ENCODE peak calls at places on chromosomes 13 and 19, in nine cellular contexts. A is mammary epithelial cell, O is breast epithelium, P is PC-3, E is left ventricle myocardium inferior, J is upper lobe of left lung, G is cardiac muscle cell, Z is K562, M is GM23338. L is an unnamed sample.

GRCh38 chr13:48411281-48412099 is 1.4 kb downstream of the LPAR6 start:
- DNase-seq in A (no peak), O (no peak), P (peak; percentile 32), E (no peak), J (no peak), G (peak; percentile 33), Z (no peak), M (no peak), L (no peak)

GRCh38 chr13:94435604-94436226 is 43.8 kb downstream of the DCT start:
- DNase-seq in A (peak; percentile 28), O (no peak), P (peak; percentile 71), E (no peak), J (no peak), G (peak; percentile 74), Z (peak; percentile 40), M (peak; percentile 82), L (no peak)

GRCh38 chr13:105153626-105154025 is 1381.8 kb downstream of the EFNB2 start:
- DNase-seq in A (no peak), O (no peak), P (no peak), E (no peak), J (no peak), G (no peak), Z (no peak), M (no peak), L (no peak)

GRCh38 chr13:21176982-21177284 is 475 bp downstream of the MRPL57 start:
- DNase-seq in A (no peak), O (no peak), P (no peak), E (no peak), J (no peak), G (no peak), Z (no peak), M (no peak), L (no peak)

GRCh38 chr13:109333893-109334651 is 452.3 kb downstream of the IRS2 start:
- DNase-seq in A (no peak), O (no peak), P (no peak), E (no peak), J (no peak), G (no peak), Z (no peak), M (no peak), L (no peak)

GRCh38 chr19:38852231-38853044 is 2.7 kb upstream of the HNRNPL start:
- DNase-seq in A (peak; percentile 64), O (peak; percentile 68), P (peak; percentile 57), E (peak; percentile 69), J (peak; percentile 76), G (peak; percentile 55), Z (peak; percentile 67), M (peak; percentile 78), L (peak; percentile 33)

GRCh38 chr19:19271828-19272599 is 1.1 kb downstream of the TM6SF2 start:
- DNase-seq in A (no peak), O (no peak), P (no peak), E (no peak), J (no peak), G (no peak), Z (no peak), M (no peak), L (no peak)

GRCh38 chr19:43735013-43735412 is 19.1 kb downstream of the IRGC start:
- DNase-seq in A (no peak), O (no peak), P (no peak), E (no peak), J (no peak), G (no peak), Z (no peak), M (no peak), L (no peak)

GRCh38 chr13:39892731-39893293 is 237.3 kb downstream of the COG6 start:
- DNase-seq in A (no peak), O (no peak), P (no peak), E (peak; percentile 33), J (no peak), G (peak; percentile 94), Z (no peak), M (no peak), L (no peak)

GRCh38 chr13:109383683-109384082 is 402.7 kb downstream of the IRS2 start:
- DNase-seq in A (peak; percentile 90), O (no peak), P (peak; percentile 54), E (no peak), J (no peak), G (peak; percentile 54), Z (no peak), M (no peak), L (no peak)

GRCh38 chr19:40274585-40275544 is 10.3 kb downstream of the AKT2 start:
- DNase-seq in A (no peak), O (no peak), P (no peak), E (no peak), J (no peak), G (no peak), Z (peak; percentile 65), M (no peak), L (no peak)

GRCh38 chr19:51724543-51724942 is 752 bp upstream of the HAS1 start:
- DNase-seq in A (no peak), O (no peak), P (no peak), E (peak; percentile 43), J (peak; percentile 67), G (peak; percentile 52), Z (no peak), M (no peak), L (no peak)

GRCh38 chr19:51637362-51637978 is 7.3 kb upstream of the SIGLEC5 start:
- DNase-seq in A (no peak), O (no peak), P (peak; percentile 55), E (no peak), J (no peak), G (peak; percentile 23), Z (peak; percentile 66), M (peak; percentile 59), L (no peak)

GRCh38 chr19:1823539-1824251 is 11.6 kb upstream of the ATP8B3 start:
- DNase-seq in A (no peak), O (no peak), P (no peak), E (no peak), J (peak; percentile 83), G (no peak), Z (no peak), M (no peak), L (no peak)

GRCh38 chr19:6707658-6708018 is 12.8 kb downstream of the C3 start:
- DNase-seq in A (no peak), O (no peak), P (no peak), E (no peak), J (peak; percentile 59), G (no peak), Z (no peak), M (no peak), L (no peak)

GRCh38 chr13:93714171-93714570 is 487.6 kb downstream of the GPC6 start:
- DNase-seq in A (peak; percentile 50), O (no peak), P (peak; percentile 34), E (no peak), J (no peak), G (no peak), Z (no peak), M (no peak), L (no peak)

GRCh38 chr13:76890036-76890435 is 3.8 kb upstream of the KCTD12 start:
- DNase-seq in A (peak; percentile 95), O (no peak), P (peak; percentile 8), E (no peak), J (no peak), G (peak; percentile 30), Z (no peak), M (no peak), L (no peak)

GRCh38 chr13:22402682-22403081 is 731.8 kb downstream of the FGF9 start:
- DNase-seq in A (no peak), O (no peak), P (no peak), E (no peak), J (no peak), G (no peak), Z (no peak), M (no peak), L (no peak)

GRCh38 chr13:60175571-60175970 is 11.8 kb upstream of the DIAPH3 start:
- DNase-seq in A (no peak), O (no peak), P (no peak), E (no peak), J (no peak), G (no peak), Z (no peak), M (no peak), L (no peak)
- H3K4me1 ChIP-seq in A (no peaks in the 10 kb centered on the region), O (no peaks in the 10 kb centered on the region), P (no peaks in the 10 kb centered on the region), E (no peaks in the 10 kb centered on the region), J (no peaks in the 10 kb centered on the region), G (no peaks in the 10 kb centered on the region), Z (peaks cover 1% of the 10 kb centered on the region), M (no peaks in the 10 kb centered on the region), L (no peaks in the 10 kb centered on the region)

DNA sequence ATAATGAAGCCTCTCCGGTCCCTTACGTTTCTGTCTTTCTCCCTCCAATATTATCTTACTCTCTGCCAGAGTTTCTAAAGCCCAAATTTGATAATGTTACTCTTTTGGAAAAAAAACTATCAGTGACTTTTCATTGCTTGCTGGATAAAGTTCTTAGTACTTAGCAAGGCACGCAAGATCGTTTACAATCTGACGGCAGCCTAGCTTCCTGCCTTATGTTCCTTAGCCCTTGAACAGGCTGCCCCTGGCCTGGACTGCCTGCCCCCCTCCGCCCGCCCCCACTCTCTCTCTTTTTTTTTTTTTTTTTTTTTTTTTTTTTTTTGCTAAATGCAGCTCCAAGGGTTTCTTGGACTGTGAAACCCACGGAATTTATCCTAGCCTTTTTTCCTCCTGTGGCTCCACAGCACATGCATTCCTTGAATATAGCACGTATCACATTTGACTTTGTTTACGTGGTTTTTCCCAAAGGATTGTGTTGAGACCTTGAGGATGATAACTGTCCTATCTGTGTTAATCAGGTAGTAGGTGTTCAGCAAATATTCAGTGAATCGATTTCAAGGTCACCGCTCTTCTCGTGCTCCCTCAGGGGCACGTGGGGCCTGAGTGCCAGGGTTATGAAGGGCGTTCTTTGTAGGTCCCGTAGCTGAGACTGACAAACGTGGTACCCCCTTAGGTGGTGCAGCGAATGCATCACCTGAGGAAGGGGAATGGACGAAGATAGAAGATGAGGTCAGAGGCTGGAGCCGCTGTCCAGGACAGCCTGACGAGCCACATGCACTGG is 130.9 kb upstream of the RNF113B start:
- DNase-seq in A (no peak), O (no peak), P (no peak), E (peak; percentile 25), J (no peak), G (peak; percentile 68), Z (no peak), M (no peak), L (no peak)
- H3K27ac ChIP-seq in A (no peak overlapping the region), O (peak overlapping the region; percentile 38), P (no peak overlapping the region), E (peak overlapping the region; percentile 65), J (peak overlapping the region; percentile 67), G (no peak overlapping the region), Z (no peak overlapping the region), M (peak overlapping the region; percentile 89), L (no peak overlapping the region)

GRCh38 chr19:8363803-8364771 is at the start of gene ANGPTL4:
- DNase-seq in A (peak; percentile 64), O (peak; percentile 74), P (peak; percentile 79), E (peak; percentile 77), J (peak; percentile 87), G (peak; percentile 92), Z (peak; percentile 63), M (peak; percentile 84), L (peak; percentile 53)
- TF ChIP-seq CTCF in A (no peak), O (no peak), P (peak; percentile 44), E (peak; percentile 48), J (no peak), G (peak; percentile 29), Z (peak; percentile 19), M (peak; percentile 9), L (peak; percentile 26)

GRCh38 chr13:51795419-51795818 is 8.5 kb downstream of the DHRS12 start:
- DNase-seq in A (no peak), O (no peak), P (no peak), E (no peak), J (no peak), G (no peak), Z (no peak), M (no peak), L (no peak)
- H3K4me1 ChIP-seq in A (peaks cover 12% of the 10 kb centered on the region), O (no peaks in the 10 kb centered on the region), P (peaks cover 15% of the 10 kb centered on the region), E (peaks cover 3% of the 10 kb centered on the region), J (no peaks in the 10 kb centered on the region), G (no peaks in the 10 kb centered on the region), Z (peaks cover 13% of the 10 kb centered on the region), M (peaks cover 20% of the 10 kb centered on the region), L (peaks cover 15% of the 10 kb centered on the region)

L was measured in thoracic aorta.